ENCODE peak calls at places on chromosomes 13 and 19, in eight cellular contexts. B, Y, F, E, M, C, Q and S are unnamed samples.
A peak's percentile ranks its signal among the peaks of the same experiment; 100 is the strongest.

GRCh38 chr13:106133025-106133424 is 402.4 kb downstream of the EFNB2 start:
- DNase-seq in E (no peak), F (no peak), Q (no peak), C (no peak), Y (no peak), B (no peak), M (peak; percentile 62), S (no peak)

GRCh38 chr19:677201-677600 is 1.0 kb downstream of the FSTL3 start:
- DNase-seq in E (no peak), M (peak; percentile 92), C (no peak), B (peak; percentile 49), F (peak; percentile 22), Q (no peak), Y (peak; percentile 95), S (no peak)

GRCh38 chr13:31018511-31018910 is 86.1 kb downstream of the TEX26 start:
- DNase-seq in B (no peak), Q (no peak), E (no peak), F (no peak), M (no peak), C (no peak), Y (no peak), S (no peak)

GRCh38 chr19:55082023-55082851 is 6.6 kb downstream of the EPS8L1 start:
- DNase-seq in Q (peak; percentile 57), Y (no peak), B (no peak), M (peak; percentile 57), E (no peak), F (no peak), C (no peak), S (peak; percentile 69)

GRCh38 chr19:49801401-49801888 is 11.6 kb downstream of the FUZ start:
- DNase-seq in C (no peak), F (no peak), B (no peak), Y (no peak), M (no peak), Q (no peak), E (no peak), S (no peak)

GRCh38 chr13:46321494-46322225 is 65.4 kb downstream of the RUBCNL start:
- DNase-seq in Y (peak; percentile 82), C (peak; percentile 59), M (peak; percentile 80), F (peak; percentile 40), Q (peak; percentile 74), B (peak; percentile 61), E (peak; percentile 9), S (peak; percentile 78)

GRCh38 chr13:81639984-81640582 is 1299.2 kb upstream of the SPRY2 start:
- DNase-seq in E (no peak), Q (no peak), B (peak; percentile 64), C (no peak), Y (no peak), F (no peak), M (no peak), S (no peak)

GRCh38 chr13:29924482-29924884 is 74.1 kb upstream of the UBL3 start:
- DNase-seq in B (no peak), Y (no peak), Q (no peak), C (no peak), M (peak; percentile 82), E (no peak), F (peak; percentile 59), S (no peak)

GRCh38 chr13:29923554-29924481 is 73.4 kb upstream of the UBL3 start:
- DNase-seq in Q (peak; percentile 69), C (peak; percentile 29), M (peak; percentile 91), E (no peak), B (peak; percentile 95), Y (peak; percentile 94), F (peak; percentile 70), S (peak; percentile 90)

GRCh38 chr13:36834299-36834698 is 15.3 kb downstream of the RFXAP start:
- DNase-seq in M (no peak), Y (no peak), C (no peak), B (no peak), E (no peak), Q (no peak), F (no peak), S (no peak)

GRCh38 chr13:21228738-21229137 is 52.3 kb downstream of the MRPL57 start:
- DNase-seq in Y (no peak), E (no peak), B (no peak), F (no peak), C (no peak), Q (no peak), M (no peak), S (no peak)

GRCh38 chr19:43681826-43682225 is 11.9 kb upstream of the PLAUR start:
- DNase-seq in M (no peak), Y (no peak), B (no peak), F (no peak), C (no peak), Q (no peak), E (no peak), S (no peak)

GRCh38 chr13:110676057-110676510 is 29.8 kb downstream of the CARS2 start:
- DNase-seq in M (no peak), Y (no peak), C (no peak), B (no peak), E (no peak), F (no peak), Q (peak; percentile 13), S (no peak)

GRCh38 chr13:77820431-77821149 is 98.0 kb downstream of the EDNRB start:
- DNase-seq in Q (no peak), C (no peak), E (no peak), M (no peak), Y (no peak), B (no peak), F (no peak), S (no peak)

GRCh38 chr19:35457173-35457572 is 9.1 kb downstream of the FFAR2 start:
- DNase-seq in F (no peak), B (no peak), Q (no peak), E (no peak), Y (no peak), M (no peak), C (no peak), S (no peak)